ENCODE peak calls at places on chromosomes 4 and X, in five cellular contexts. X, L, Y, B and M are unnamed samples. For H3K36me3, the result is how much of the 10 kb centered on the place peaks cover.

GRCh38 chr4:53194727-53195126 is 171.1 kb downstream of the SCFD2 start:
- DNase-seq in X (no peak), L (peak), Y (no peak), B (no peak), M (no peak)

GRCh38 chr4:71209161-71209560 is 129.7 kb upstream of the SLC4A4 start:
- DNase-seq in X (no peak), L (no peak), Y (no peak), B (no peak), M (no peak)

GRCh38 chr4:97432551-97432950 is 710.7 kb downstream of the STPG2 start:
- DNase-seq in X (no peak), L (no peak), Y (no peak), B (no peak), M (no peak)

GRCh38 chr4:127856485-127857447 is 23.9 kb upstream of the PLK4 start:
- DNase-seq in X (no peak), L (no peak), Y (no peak), B (no peak), M (no peak)

GRCh38 chrX:108735087-108735679 is 1.2 kb downstream of the IRS4 start:
- DNase-seq in X (no peak), L (peak), Y (no peak), B (no peak), M (no peak)

GRCh38 chrX:24782011-24782410 is 88.3 kb downstream of the POLA1 start:
- DNase-seq in X (no peak), L (no peak), Y (no peak), B (no peak), M (no peak)

GRCh38 chr4:118348886-118349285 is 3.9 kb downstream of the PRSS12 start:
- DNase-seq in X (no peak), L (no peak), Y (no peak), B (no peak), M (no peak)

GRCh38 chr4:23373269-23373668 is 516.6 kb downstream of the PPARGC1A start:
- DNase-seq in X (no peak), L (peak), Y (no peak), B (no peak), M (no peak)

GRCh38 chr4:68948044-68948743 is 3.4 kb downstream of the UGT2A3 start:
- DNase-seq in X (no peak), L (no peak), Y (no peak), B (no peak), M (no peak)

DNA sequence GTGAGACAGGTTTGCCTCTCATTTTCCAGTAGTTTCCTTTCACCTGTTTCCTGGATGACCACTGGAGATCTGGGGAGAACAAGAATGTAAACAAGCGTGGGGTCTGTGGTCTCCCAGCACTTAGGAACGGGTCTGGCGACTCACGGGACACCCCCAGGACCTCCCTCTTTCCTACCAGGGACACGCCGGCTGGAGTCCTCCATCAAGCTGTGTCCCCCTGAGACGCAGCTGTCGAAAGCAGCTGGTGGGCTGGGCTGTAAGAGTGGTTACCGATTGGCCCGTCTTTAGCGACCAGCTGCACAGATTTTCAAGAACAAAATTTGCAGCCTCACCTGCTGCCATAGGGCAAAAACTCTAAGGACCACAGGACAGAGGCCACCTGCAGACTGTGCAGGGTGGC is 11.9 kb downstream of the LRPAP1 start:
- DNase-seq in X (no peak), L (peak), Y (peak), B (no peak), M (no peak)
- H3K36me3 ChIP-seq in X (under half), L (half or more), Y (under half), B (half or more), M (half or more)

GRCh38 chr4:158865520-158866177 is 96.8 kb downstream of the FNIP2 start:
- DNase-seq in X (no peak), L (no peak), Y (no peak), B (peak), M (no peak)
- H3K36me3 ChIP-seq in X (under half), L (half or more), Y (under half), B (under half), M (under half)

DNA sequence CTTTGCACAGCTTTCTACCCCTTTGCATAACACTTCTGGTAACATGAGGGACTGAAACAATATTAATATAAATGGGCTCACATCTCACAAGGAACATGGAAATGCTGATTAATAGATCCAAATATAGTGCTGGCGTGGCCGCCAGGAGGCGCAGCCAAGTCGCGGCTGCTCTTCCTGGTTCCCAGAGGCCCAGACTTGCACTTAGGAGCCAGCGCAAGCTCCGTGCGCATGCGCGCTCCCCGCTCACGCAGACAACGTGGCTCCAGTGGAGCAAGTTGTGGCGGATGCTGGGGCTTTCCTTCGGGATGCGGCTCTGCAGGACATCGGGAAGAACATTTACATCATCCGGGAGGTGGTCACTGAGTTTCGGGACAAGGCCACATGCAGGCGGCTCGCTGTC is 318.3 kb upstream of the SLC7A11 start:
- DNase-seq in X (no peak), L (peak), Y (no peak), B (no peak), M (no peak)
- H3K36me3 ChIP-seq in X (under half), L (under half), Y (under half), B (under half), M (under half)

GRCh38 chr4:102809691-102810090 is 17.7 kb downstream of the UBE2D3 start:
- DNase-seq in X (no peak), L (no peak), Y (no peak), B (no peak), M (no peak)

GRCh38 chr4:102807345-102807744 is 20.0 kb downstream of the UBE2D3 start:
- DNase-seq in X (no peak), L (no peak), Y (no peak), B (no peak), M (no peak)

GRCh38 chr4:102808009-102808408 is 19.3 kb downstream of the UBE2D3 start:
- DNase-seq in X (no peak), L (no peak), Y (no peak), B (no peak), M (no peak)

DNA sequence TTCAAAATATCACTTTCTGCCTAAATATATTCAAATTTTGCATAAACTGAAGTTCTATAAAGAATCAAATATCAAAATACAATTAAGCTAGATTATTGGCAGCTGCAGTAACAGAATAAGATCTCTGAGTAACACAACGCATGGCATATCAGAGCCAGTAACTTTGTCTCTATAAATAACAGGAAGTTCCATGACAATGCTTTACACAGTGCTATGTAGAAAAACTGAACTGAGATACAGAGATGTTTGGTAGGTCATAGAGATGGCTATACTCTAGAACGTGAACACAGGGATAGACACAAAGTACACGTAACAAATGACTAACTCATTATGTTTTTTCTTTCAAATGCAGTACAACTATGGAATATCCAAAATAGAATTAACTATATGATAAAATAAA is 18.2 kb downstream of the UBE2D3 start:
- DNase-seq in X (no peak), L (no peak), Y (no peak), B (peak), M (no peak)
- H3K36me3 ChIP-seq in X (half or more), L (under half), Y (under half), B (half or more), M (under half)

GRCh38 chrX:96455078-96455477 is 229.6 kb upstream of the DIAPH2 start:
- DNase-seq in X (no peak), L (no peak), Y (no peak), B (no peak), M (no peak)
- H3K36me3 ChIP-seq in X (under half), L (under half), Y (under half), B (under half), M (under half)

GRCh38 chrX:8591526-8591925 is 126.9 kb downstream of the VCX3B start:
- DNase-seq in X (no peak), L (no peak), Y (no peak), B (no peak), M (no peak)

GRCh38 chrX:8586953-8587352 is 122.3 kb downstream of the VCX3B start:
- DNase-seq in X (no peak), L (no peak), Y (no peak), B (no peak), M (no peak)
- H3K36me3 ChIP-seq in X (under half), L (under half), Y (under half), B (under half), M (under half)

DNA sequence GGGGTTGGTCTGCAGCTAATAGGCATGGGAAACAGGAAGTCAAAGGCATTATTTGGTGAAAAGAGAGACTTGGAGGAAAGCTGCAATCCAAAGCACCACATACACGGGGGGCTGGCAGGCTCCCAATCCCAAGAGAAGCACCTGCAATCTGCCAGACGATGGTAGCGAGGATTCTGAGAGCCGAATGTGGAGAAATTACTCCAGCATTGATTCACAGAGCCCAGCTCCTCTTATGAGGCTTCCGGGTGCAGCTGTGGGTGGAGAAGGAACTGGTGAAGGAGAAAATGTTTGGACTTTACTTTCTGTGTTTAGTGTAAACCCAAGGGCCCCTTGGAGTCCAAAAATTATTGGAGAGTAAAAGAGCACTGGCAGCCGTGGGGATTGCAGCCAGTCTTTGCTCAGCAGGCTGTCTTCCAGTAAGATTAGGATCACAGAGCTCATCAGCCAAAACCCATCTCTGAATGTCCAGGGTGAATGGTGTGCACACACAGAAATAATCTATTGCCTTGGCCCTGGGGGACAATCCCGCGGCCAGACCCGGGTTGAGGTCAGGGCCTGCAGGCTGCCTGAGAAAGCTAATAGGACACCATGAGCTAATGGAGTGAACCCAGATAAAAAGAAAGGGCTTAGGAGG is 197.6 kb downstream of the KIT start:
- DNase-seq in X (no peak), L (peak), Y (no peak), B (no peak), M (no peak)
- H3K36me3 ChIP-seq in X (under half), L (under half), Y (under half), B (under half), M (under half)

GRCh38 chr4:82851902-82852750 is 38.8 kb downstream of the SEC31A start:
- DNase-seq in X (no peak), L (no peak), Y (no peak), B (peak), M (no peak)
- H3K36me3 ChIP-seq in X (half or more), L (half or more), Y (under half), B (half or more), M (under half)